ENCODE peak calls at places on chromosomes 5 and 9, in nine cellular contexts. T is transverse colon, N is suprapubic skin, Z is HepG2, C is GM12878, G is stomach, Y is upper lobe of left lung, H is H1, M is sigmoid colon. U is an unnamed sample.

GRCh38 chr5:180600554-180601041 is 9.3 kb upstream of the SCGB3A1 start:
- DNase-seq in Y (peak), Z (no peak), M (peak), H (no peak), T (no peak), G (peak), C (no peak), N (peak), U (no peak)

GRCh38 chr9:93009337-93010015 is 49.0 kb upstream of the SUSD3 start:
- DNase-seq in M (no peak), H (no peak), C (no peak), Y (no peak), Z (no peak), T (no peak), N (no peak), G (no peak), U (no peak)

GRCh38 chr5:171318026-171318425 is 9.0 kb downstream of the TLX3 start:
- DNase-seq in Z (no peak), G (no peak), T (no peak), H (no peak), Y (peak), M (no peak), C (no peak), N (no peak), U (no peak)

GRCh38 chr9:98742325-98743280 is 33.9 kb upstream of the GABBR2 start:
- DNase-seq in T (no peak), C (no peak), H (no peak), Y (no peak), N (no peak), Z (no peak), M (no peak), G (no peak), U (peak)

GRCh38 chr5:128825826-128826225 is 139.5 kb upstream of the SLC27A6 start:
- DNase-seq in H (no peak), T (no peak), N (no peak), Z (no peak), Y (no peak), G (no peak), M (no peak), C (no peak), U (no peak)

GRCh38 chr9:93305497-93306020 is 121.6 kb downstream of the WNK2 start:
- DNase-seq in H (no peak), Z (no peak), M (peak), G (peak), Y (no peak), T (no peak), C (no peak), N (peak), U (no peak)

GRCh38 chr9:22237497-22238363 is 208.9 kb upstream of the DMRTA1 start:
- DNase-seq in Z (peak), G (no peak), Y (no peak), N (no peak), H (no peak), M (no peak), T (no peak), C (no peak), U (no peak)

GRCh38 chr9:106286249-106286648 is 576.7 kb upstream of the ZNF462 start:
- DNase-seq in H (no peak), C (no peak), M (no peak), G (no peak), Y (no peak), N (no peak), T (no peak), Z (no peak), U (no peak)

GRCh38 chr9:78130004-78130403 is 98.4 kb upstream of the GNAQ start:
- DNase-seq in N (no peak), Y (no peak), H (peak), G (no peak), C (no peak), T (no peak), Z (no peak), M (no peak), U (no peak)

GRCh38 chr5:142024771-142025304 is 12.0 kb upstream of the GNPDA1 start:
- DNase-seq in T (peak), G (peak), N (peak), H (peak), Z (peak), C (peak), Y (peak), M (peak), U (peak)
- TF ChIP-seq POLR2AphosphoS5 in T (peak), G (peak), N (no peak), H (no peak), Z (peak), C (peak), Y (peak), M (peak), U (peak)

GRCh38 chr5:77955577-77955976 is 179.4 kb upstream of the TBCA start:
- DNase-seq in G (no peak), H (no peak), T (no peak), C (no peak), M (no peak), Y (no peak), Z (no peak), N (no peak), U (no peak)

GRCh38 chr5:77958642-77959315 is 182.6 kb upstream of the TBCA start:
- DNase-seq in M (no peak), Y (no peak), C (no peak), Z (no peak), T (no peak), G (no peak), N (no peak), H (no peak), U (no peak)

GRCh38 chr5:77957081-77957480 is 180.9 kb upstream of the TBCA start:
- DNase-seq in Z (no peak), T (no peak), M (no peak), C (no peak), H (no peak), Y (no peak), G (no peak), N (no peak), U (no peak)

GRCh38 chr5:77957931-77958476 is 181.9 kb upstream of the TBCA start:
- DNase-seq in N (no peak), Y (peak), G (no peak), H (peak), C (no peak), Z (no peak), T (no peak), M (no peak), U (no peak)

DNA sequence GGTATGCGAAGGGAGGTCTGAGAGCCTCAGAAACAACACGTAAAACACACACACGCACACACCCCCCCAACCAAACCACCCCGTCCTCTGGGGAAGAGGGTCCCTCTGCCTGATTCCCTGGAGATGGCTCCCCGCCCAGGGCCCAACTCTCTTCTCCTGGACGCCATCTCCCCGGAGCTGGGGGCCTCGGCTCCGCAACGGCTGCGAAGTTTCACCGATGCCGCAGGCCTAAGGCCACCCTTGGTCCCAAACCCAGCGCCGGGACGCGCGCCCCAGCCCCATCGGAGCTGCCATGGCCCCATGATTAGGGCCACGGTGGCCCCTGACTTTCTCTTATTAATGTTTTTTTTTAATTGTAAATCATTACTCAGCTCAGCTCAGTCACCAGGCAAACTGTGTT is 181.4 kb upstream of the TBCA start:
- DNase-seq in Y (peak), N (no peak), H (peak), G (no peak), T (no peak), C (no peak), Z (no peak), M (no peak), U (no peak)
- TF ChIP-seq EP300 in Y (no peak), N (no peak), H (no peak), G (no peak), T (no peak), C (no peak), Z (no peak), M (no peak), U (no peak)

DNA sequence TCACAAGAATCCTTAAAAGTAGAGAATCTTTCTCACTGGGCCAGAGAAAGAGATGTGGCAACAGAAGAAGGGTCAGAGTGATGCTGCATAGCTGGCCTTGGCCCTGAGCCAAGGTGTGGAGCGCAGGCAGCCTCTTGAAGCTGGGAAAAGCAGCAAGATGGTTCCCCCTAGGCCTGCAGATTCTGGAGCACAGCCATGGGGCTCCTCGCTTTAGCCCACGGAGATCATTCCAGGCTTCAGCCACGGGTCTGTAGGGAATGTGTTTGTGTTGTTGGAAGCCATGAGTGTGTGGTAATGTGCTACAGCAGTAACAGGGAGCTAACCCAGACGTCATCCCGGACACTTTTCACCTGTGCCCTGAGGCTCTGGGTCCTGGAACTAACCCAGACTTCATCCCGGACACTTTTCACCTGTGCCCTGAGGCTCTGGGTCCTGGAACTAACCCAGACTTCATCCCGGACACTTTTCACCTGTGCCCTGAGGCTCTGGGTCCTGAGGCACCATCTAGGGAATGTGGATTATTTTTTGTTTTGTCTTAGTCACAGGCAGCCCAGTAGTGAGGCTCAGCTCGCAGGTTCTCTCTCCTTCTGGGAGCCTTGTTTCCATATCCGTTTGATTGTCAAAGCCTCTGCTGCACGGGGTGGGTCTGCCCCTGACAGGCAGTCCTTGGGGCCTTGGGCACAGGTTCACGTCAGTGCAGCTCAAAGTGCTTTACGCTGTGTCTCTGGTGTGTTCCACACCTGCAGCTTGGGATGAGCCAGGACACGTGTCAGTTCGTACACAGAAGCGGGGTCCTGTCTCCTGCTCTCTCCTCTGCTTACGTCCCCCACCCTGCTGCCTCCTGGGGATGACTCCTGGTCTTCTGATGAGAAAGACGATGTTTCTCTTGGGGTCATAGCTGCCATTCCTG is 56.3 kb upstream of the EXOC3 start:
- DNase-seq in C (no peak), T (no peak), M (peak), H (no peak), G (no peak), Y (no peak), N (peak), Z (no peak), U (peak)
- TF ChIP-seq POLR2A in C (no peak), T (no peak), M (no peak), H (no peak), G (no peak), Y (no peak), N (no peak), Z (no peak), U (no peak)

GRCh38 chr5:43110606-43111170 is 10.0 kb upstream of the ZNF131 start:
- DNase-seq in Y (no peak), C (no peak), M (no peak), G (no peak), N (no peak), H (peak), T (peak), Z (peak), U (no peak)

GRCh38 chr5:43106290-43106638 is 14.4 kb upstream of the ZNF131 start:
- DNase-seq in N (no peak), Z (no peak), T (no peak), H (no peak), C (no peak), M (no peak), Y (no peak), G (no peak), U (no peak)

GRCh38 chr5:43101491-43101890 is 19.2 kb upstream of the ZNF131 start:
- DNase-seq in T (no peak), H (no peak), Y (no peak), M (no peak), C (no peak), G (no peak), N (no peak), Z (no peak), U (no peak)

GRCh38 chr5:43104102-43104501 is 16.6 kb upstream of the ZNF131 start:
- DNase-seq in H (no peak), C (no peak), N (no peak), T (no peak), G (no peak), Z (no peak), M (no peak), Y (no peak), U (no peak)

GRCh38 chr5:43105369-43106289 is 15.1 kb upstream of the ZNF131 start:
- DNase-seq in Z (peak), M (peak), T (peak), Y (no peak), C (peak), N (peak), H (peak), G (peak), U (peak)
- TF ChIP-seq POLR2AphosphoS5 in Z (no peak), M (peak), T (peak), Y (peak), C (no peak), N (no peak), H (no peak), G (peak), U (peak)

GRCh38 chr5:134242146-134242545 is 16.3 kb upstream of the PPP2CA start:
- DNase-seq in H (no peak), N (no peak), G (no peak), Y (no peak), Z (peak), M (peak), T (peak), C (no peak), U (no peak)
- TF ChIP-seq EP300 in H (no peak), N (no peak), G (no peak), Y (no peak), Z (no peak), M (no peak), T (no peak), C (no peak), U (no peak)